ENCODE peak calls at places on chromosome 17, in seven cellular contexts. E, H, A, Z, U, O and F are unnamed samples.

GRCh38 chr17:57881783-57882291 is 32.0 kb upstream of the MRPS23 start:
- DNase-seq in H (no peak), E (no peak), A (no peak), U (no peak), Z (no peak), O (no peak), F (no peak)

GRCh38 chr17:34616148-34616547 is 36.8 kb downstream of the TMEM132E start:
- DNase-seq in Z (no peak), H (peak), E (no peak), O (no peak), A (peak), U (no peak), F (no peak)

GRCh38 chr17:82937411-82938371 is 97.9 kb upstream of the ZNF750 start:
- DNase-seq in H (no peak), E (no peak), A (no peak), O (no peak), Z (no peak), U (no peak), F (no peak)

GRCh38 chr17:48413613-48414405 is 16.2 kb downstream of the SKAP1 start:
- DNase-seq in H (no peak), O (no peak), U (no peak), Z (no peak), A (no peak), E (no peak), F (no peak)

GRCh38 chr17:74833501-74834361 is 26.0 kb downstream of the GRIN2C start:
- DNase-seq in Z (no peak), E (no peak), U (no peak), H (no peak), A (no peak), O (no peak), F (peak)

GRCh38 chr17:40615295-40615988 is 32.2 kb downstream of the SMARCE1 start:
- DNase-seq in H (peak), O (peak), E (peak), A (peak), U (peak), Z (peak), F (peak)

GRCh38 chr17:83110755-83111154 is 31.3 kb downstream of the METRNL start:
- DNase-seq in H (no peak), E (no peak), O (no peak), A (no peak), Z (no peak), U (no peak), F (peak)

GRCh38 chr17:75571197-75571884 is 16.3 kb upstream of the MYO15B start:
- DNase-seq in Z (no peak), H (no peak), A (no peak), U (peak), O (peak), E (no peak), F (peak)

GRCh38 chr17:57009737-57010445 is 32.0 kb downstream of the SCPEP1 start:
- DNase-seq in Z (peak), H (peak), E (peak), O (peak), U (peak), A (peak), F (peak)

GRCh38 chr17:4305224-4305623 is 41.4 kb upstream of the ANKFY1 start:
- DNase-seq in O (no peak), E (no peak), U (no peak), Z (no peak), A (no peak), H (no peak), F (peak)

GRCh38 chr17:22505660-22506059 is 813.3 kb downstream of the KCNJ18 start:
- DNase-seq in U (no peak), E (no peak), O (no peak), H (no peak), Z (no peak), A (no peak), F (no peak)

GRCh38 chr17:56325561-56325960 is 172.3 kb downstream of the ANKFN1 start:
- DNase-seq in O (no peak), A (peak), U (no peak), Z (no peak), E (no peak), H (no peak), F (no peak)

GRCh38 chr17:41578971-41579370 is 7.1 kb upstream of the KRT9 start:
- DNase-seq in U (no peak), Z (no peak), O (no peak), A (no peak), E (no peak), H (no peak), F (no peak)

GRCh38 chr17:9669551-9670008 is 24.3 kb downstream of the USP43 start:
- DNase-seq in Z (no peak), U (peak), H (peak), A (no peak), E (no peak), O (no peak), F (no peak)

GRCh38 chr17:76685846-76686245 is 24.9 kb downstream of the MXRA7 start:
- DNase-seq in A (no peak), H (no peak), Z (no peak), U (no peak), O (no peak), E (no peak), F (no peak)

GRCh38 chr17:60086822-60087591 is 8.3 kb upstream of the HEATR6 start:
- DNase-seq in O (peak), H (peak), A (no peak), Z (no peak), E (no peak), U (peak), F (peak)

GRCh38 chr17:38464251-38464722 is 36.0 kb downstream of the ARHGAP23 start:
- DNase-seq in H (no peak), E (no peak), U (no peak), A (no peak), Z (no peak), O (no peak), F (no peak)

GRCh38 chr17:40018211-40019121 is 3.2 kb downstream of the CSF3 start:
- DNase-seq in E (no peak), A (peak), Z (peak), U (no peak), H (peak), O (no peak), F (no peak)

GRCh38 chr17:36942031-36942599 is 4.8 kb downstream of the LHX1 start:
- DNase-seq in A (peak), O (no peak), E (no peak), U (peak), Z (peak), H (no peak), F (no peak)

GRCh38 chr17:10135539-10136257 is 62.7 kb downstream of the GAS7 start:
- DNase-seq in U (peak), A (no peak), E (no peak), O (peak), H (no peak), Z (no peak), F (peak)

GRCh38 chr17:81396722-81397313 is 1.6 kb downstream of the BAHCC1 start:
- DNase-seq in E (no peak), Z (peak), O (peak), A (peak), U (peak), H (peak), F (no peak)

GRCh38 chr17:8953152-8953885 is 12.2 kb downstream of the PIK3R5 start:
- DNase-seq in O (no peak), H (no peak), U (no peak), Z (no peak), A (no peak), E (no peak), F (no peak)

GRCh38 chr17:28188841-28189263 is 130.1 kb upstream of the TMEM97 start:
- DNase-seq in U (no peak), H (no peak), Z (no peak), E (no peak), O (no peak), A (no peak), F (peak)

GRCh38 chr17:28191018-28191417 is 128.0 kb upstream of the TMEM97 start:
- DNase-seq in H (no peak), U (no peak), O (no peak), E (no peak), Z (no peak), A (no peak), F (no peak)

GRCh38 chr17:28187931-28188330 is 131.1 kb upstream of the TMEM97 start:
- DNase-seq in H (no peak), U (no peak), Z (no peak), O (no peak), E (no peak), A (no peak), F (no peak)

GRCh38 chr17:28193241-28193640 is 125.8 kb upstream of the TMEM97 start:
- DNase-seq in Z (no peak), H (peak), U (no peak), O (no peak), A (peak), E (no peak), F (no peak)

GRCh38 chr17:28189667-28190066 is 129.3 kb upstream of the TMEM97 start:
- DNase-seq in E (no peak), Z (no peak), O (no peak), H (no peak), A (no peak), U (no peak), F (no peak)
- H2BK5ac ChIP-seq in E (no peak), Z (no peak), O (no peak), H (no peak), A (no peak), U (no peak), F (peak)

GRCh38 chr17:1810450-1811103 is 19.1 kb downstream of the SMYD4 start:
- DNase-seq in Z (no peak), U (no peak), O (no peak), A (no peak), E (no peak), H (no peak), F (no peak)

GRCh38 chr17:1808649-1809048 is 21.1 kb downstream of the SMYD4 start:
- DNase-seq in E (no peak), H (no peak), U (no peak), A (no peak), O (no peak), Z (no peak), F (no peak)

GRCh38 chr17:1813088-1813487 is 16.6 kb downstream of the SMYD4 start:
- DNase-seq in H (no peak), E (no peak), O (peak), A (no peak), Z (no peak), U (peak), F (peak)
- H2BK5ac ChIP-seq in H (no peak), E (no peak), O (no peak), A (no peak), Z (no peak), U (no peak), F (no peak)

GRCh38 chr17:52606590-52606989 is 448.1 kb upstream of the CA10 start:
- DNase-seq in Z (no peak), A (no peak), H (no peak), E (no peak), U (no peak), O (no peak), F (no peak)

GRCh38 chr17:52604105-52604504 is 445.6 kb upstream of the CA10 start:
- DNase-seq in U (no peak), E (no peak), A (no peak), H (no peak), O (no peak), Z (no peak), F (no peak)

GRCh38 chr17:52606098-52606497 is 447.6 kb upstream of the CA10 start:
- DNase-seq in O (no peak), E (no peak), U (peak), H (no peak), A (no peak), Z (no peak), F (no peak)
- H2BK5ac ChIP-seq in O (no peak), E (no peak), U (no peak), H (no peak), A (no peak), Z (no peak), F (no peak)

GRCh38 chr17:69444023-69444422 is 29.5 kb downstream of the MAP2K6 start:
- DNase-seq in Z (no peak), A (no peak), O (no peak), H (no peak), E (no peak), U (no peak), F (no peak)
- H2BK5ac ChIP-seq in Z (no peak), A (no peak), O (no peak), H (no peak), E (no peak), U (no peak), F (no peak)

GRCh38 chr17:79859676-79860615 is 20.7 kb upstream of the CBX4 start:
- DNase-seq in O (no peak), U (no peak), H (no peak), A (no peak), Z (no peak), E (no peak), F (no peak)
- H2BK5ac ChIP-seq in O (no peak), U (no peak), H (no peak), A (no peak), Z (peak), E (peak), F (no peak)

GRCh38 chr17:73625975-73626706 is 18.1 kb downstream of the SDK2 start:
- DNase-seq in Z (no peak), H (peak), O (no peak), A (no peak), U (no peak), E (no peak), F (no peak)

GRCh38 chr17:73630957-73631595 is 13.2 kb downstream of the SDK2 start:
- DNase-seq in A (no peak), U (no peak), Z (no peak), O (no peak), E (no peak), H (no peak), F (no peak)

GRCh38 chr17:73630531-73630930 is 13.7 kb downstream of the SDK2 start:
- DNase-seq in O (no peak), H (peak), Z (no peak), A (no peak), E (no peak), U (no peak), F (no peak)

GRCh38 chr17:73632513-73632912 is 11.7 kb downstream of the SDK2 start:
- DNase-seq in U (no peak), E (no peak), O (no peak), Z (no peak), A (no peak), H (no peak), F (no peak)

DNA sequence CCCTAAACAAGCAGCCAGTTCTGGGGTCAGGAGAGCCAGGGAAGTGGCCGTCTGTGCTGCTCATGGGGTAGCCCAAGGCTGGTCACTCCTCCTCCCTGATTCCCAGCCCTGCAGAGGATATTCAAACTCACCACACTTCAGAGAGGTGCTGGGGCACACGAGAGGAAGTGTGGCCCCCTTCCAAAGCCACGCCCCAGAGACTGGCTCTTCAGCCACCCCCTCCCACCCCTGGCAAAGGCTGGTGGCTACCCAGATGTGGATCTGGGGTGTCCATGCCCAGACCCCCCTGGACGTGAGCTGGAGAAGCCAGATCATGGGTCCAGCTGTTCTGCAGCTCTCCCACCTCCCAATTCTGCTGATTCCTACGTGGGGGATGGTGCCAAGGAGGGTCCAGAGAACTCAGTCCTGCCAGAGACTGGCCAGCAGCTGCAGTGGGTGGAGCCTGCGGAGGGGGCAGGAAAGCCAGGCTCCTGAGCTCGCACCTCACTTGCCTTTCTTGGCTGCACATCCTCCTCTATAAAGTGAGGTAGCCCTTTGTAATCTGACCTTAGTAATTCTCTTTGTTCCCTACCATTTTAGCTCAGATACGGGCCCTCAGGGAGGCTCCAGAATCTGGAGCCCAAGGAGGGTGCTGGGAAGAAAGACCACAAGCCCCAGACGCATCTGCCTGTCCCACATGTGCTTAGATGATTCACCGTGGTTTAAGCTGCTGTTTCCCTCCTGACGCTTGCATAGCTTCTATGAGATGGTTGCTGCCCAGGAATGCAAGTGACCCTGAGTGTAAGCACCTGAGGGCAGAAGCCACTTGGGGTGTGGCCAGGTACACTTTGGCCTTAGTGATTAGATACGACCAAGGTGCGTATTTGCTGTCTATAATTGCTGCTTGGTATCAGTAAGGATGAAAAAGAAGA is 15.3 kb downstream of the SDK2 start:
- DNase-seq in A (no peak), Z (no peak), E (no peak), H (peak), U (peak), O (no peak), F (no peak)
- H2BK5ac ChIP-seq in A (no peak), Z (peak), E (peak), H (no peak), U (no peak), O (no peak), F (no peak)

GRCh38 chr17:12431188-12431587 is 234.5 kb upstream of the MYOCD start:
- DNase-seq in Z (no peak), U (no peak), H (no peak), O (no peak), E (no peak), A (no peak), F (no peak)
- H2BK5ac ChIP-seq in Z (no peak), U (no peak), H (no peak), O (no peak), E (no peak), A (no peak), F (no peak)

GRCh38 chr17:50666316-50666715 is 31.6 kb downstream of the ABCC3 start:
- DNase-seq in O (no peak), Z (no peak), U (no peak), A (no peak), H (no peak), E (no peak), F (no peak)
- H2BK5ac ChIP-seq in O (no peak), Z (no peak), U (no peak), A (no peak), H (no peak), E (no peak), F (no peak)

DNA sequence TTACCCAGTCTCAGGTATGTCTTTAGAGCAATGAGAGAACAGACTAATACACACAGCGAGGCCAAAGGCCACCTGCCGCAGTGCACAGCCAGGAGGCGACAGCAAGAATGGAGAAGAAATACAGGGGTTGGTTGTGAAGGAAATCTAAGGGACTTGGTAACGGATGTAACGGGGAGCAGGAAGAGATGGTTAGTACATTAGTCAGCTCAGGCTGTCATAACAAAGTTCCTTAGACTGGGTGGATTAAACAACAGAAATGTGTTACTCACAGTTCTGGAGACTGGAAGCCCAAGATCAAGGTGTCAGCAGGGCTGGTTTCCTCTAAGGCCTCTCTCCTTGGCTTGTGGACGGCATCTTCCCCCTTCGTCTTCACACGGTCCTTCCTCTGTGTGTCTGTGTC is 47.1 kb downstream of the TVP23C start:
- DNase-seq in H (no peak), Z (no peak), U (no peak), A (no peak), O (peak), E (no peak), F (peak)
- H2BK5ac ChIP-seq in H (no peak), Z (no peak), U (no peak), A (no peak), O (no peak), E (no peak), F (no peak)

DNA sequence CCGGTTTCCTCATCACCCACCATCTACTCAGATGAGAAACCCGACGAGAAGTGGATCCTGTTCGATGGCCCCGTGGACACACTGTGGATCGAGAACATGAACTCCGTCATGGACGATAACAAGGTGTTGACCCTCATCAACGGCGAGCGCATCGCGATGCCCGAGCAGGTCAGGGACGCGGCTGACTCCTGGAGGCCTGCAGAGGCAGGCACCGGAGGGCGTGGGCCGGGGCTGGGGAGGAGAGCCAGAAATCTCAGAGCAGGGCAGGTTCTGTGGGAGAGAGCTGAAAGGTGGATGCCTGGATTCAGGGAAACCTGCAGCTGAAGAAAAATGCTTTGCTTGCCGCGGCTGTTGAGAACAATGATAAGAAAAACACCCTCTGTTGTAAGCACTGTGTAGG is 47.2 kb upstream of the KDM6B start:
- DNase-seq in A (no peak), O (no peak), Z (no peak), E (no peak), H (no peak), U (no peak), F (no peak)
- H2BK5ac ChIP-seq in A (no peak), O (no peak), Z (no peak), E (no peak), H (no peak), U (no peak), F (no peak)